ENCODE peak calls at places on chromosomes 1 and 21, in eight cellular contexts. M, G, Q, X, Z, S, E and L are unnamed samples.

GRCh38 chr1:145796753-145797152 is 27.1 kb downstream of the RNF115 start:
- DNase-seq in Q (no peak), X (no peak), M (no peak), S (no peak), G (no peak), Z (no peak), E (no peak), L (no peak)

GRCh38 chr1:231357831-231358354 is 19.8 kb downstream of the SPRTN start:
- DNase-seq in Q (peak; percentile 10), E (peak; percentile 45), G (peak; percentile 50), X (peak; percentile 89), Z (peak; percentile 77), S (peak; percentile 3), M (peak; percentile 69), L (peak; percentile 46)

GRCh38 chr1:91619881-91620280 is 119.2 kb downstream of the CDC7 start:
- DNase-seq in Z (no peak), M (no peak), X (no peak), S (no peak), Q (no peak), E (no peak), G (no peak), L (no peak)

GRCh38 chr1:71196685-71197084 is 115.8 kb upstream of the ZRANB2 start:
- DNase-seq in E (no peak), M (no peak), G (no peak), X (peak; percentile 60), Q (no peak), Z (peak; percentile 5), S (no peak), L (no peak)

GRCh38 chr1:3604468-3604974 is 6.8 kb downstream of the MEGF6 start:
- DNase-seq in M (no peak), Q (no peak), Z (peak; percentile 84), X (no peak), E (no peak), G (no peak), S (no peak), L (no peak)

GRCh38 chr1:4650486-4650885 is 3.9 kb upstream of the AJAP1 start:
- DNase-seq in M (peak; percentile 82), X (no peak), Q (no peak), E (no peak), S (no peak), Z (peak; percentile 49), G (no peak), L (no peak)

GRCh38 chr21:37916795-37917142 is 512 bp upstream of the KCNJ6 start:
- DNase-seq in X (peak; percentile 63), G (no peak), Z (peak; percentile 18), S (peak; percentile 61), M (no peak), E (no peak), Q (no peak), L (no peak)

GRCh38 chr1:68319907-68320306 is 87.6 kb upstream of the WLS start:
- DNase-seq in S (no peak), M (no peak), G (no peak), X (no peak), Q (no peak), Z (no peak), E (no peak), L (no peak)

GRCh38 chr1:18283601-18284385 is 176.2 kb downstream of the IGSF21 start:
- DNase-seq in E (no peak), S (no peak), X (no peak), G (no peak), Z (peak; percentile 28), M (no peak), Q (no peak), L (no peak)

GRCh38 chr1:2569060-2569459 is 12.9 kb downstream of the TNFRSF14 start:
- DNase-seq in Q (no peak), M (no peak), G (peak; percentile 57), E (no peak), Z (no peak), S (no peak), X (no peak), L (no peak)

GRCh38 chr1:219433471-219434131 is 179.3 kb downstream of the ZC3H11B start:
- DNase-seq in X (no peak), Q (no peak), G (no peak), M (no peak), S (no peak), Z (no peak), E (no peak), L (no peak)

GRCh38 chr1:212667223-212668139 is 32.2 kb downstream of the BATF3 start:
- DNase-seq in S (no peak), X (peak; percentile 84), M (peak; percentile 91), G (no peak), Z (peak; percentile 85), E (peak; percentile 55), Q (no peak), L (no peak)